ENCODE peak calls at places on chromosomes 5 and 9, in seven cellular contexts. P is body of pancreas; T is HTR-8/SVneo; K is effector memory CD8-positive, alpha-beta T cell; I is left lobe of liver; E is islet precursor cell; N is Peyer's patch. S is an unnamed sample.

GRCh38 chr9:109371374-109371773 is 50.5 kb upstream of the EPB41L4B start:
- DNase-seq in P (no peak), E (no peak), K (no peak), I (no peak), T (no peak), N (no peak), S (no peak)

GRCh38 chr9:18849186-18849724 is 183.8 kb downstream of the SAXO1 start:
- DNase-seq in I (no peak), K (no peak), P (no peak), T (no peak), E (no peak), N (no peak), S (no peak)

GRCh38 chr5:76074487-76074886 is 8.7 kb upstream of the SV2C start:
- DNase-seq in P (no peak), I (no peak), K (peak), N (no peak), E (peak), T (no peak), S (peak)

GRCh38 chr9:18353473-18353872 is 120.5 kb upstream of the ADAMTSL1 start:
- DNase-seq in N (no peak), K (no peak), P (no peak), T (no peak), E (no peak), I (no peak), S (no peak)

GRCh38 chr5:28737682-28738081 is 1699.3 kb upstream of the CDH9 start:
- DNase-seq in T (no peak), K (no peak), I (no peak), P (no peak), E (no peak), N (no peak), S (no peak)

GRCh38 chr9:97755618-97756267 is 58.6 kb upstream of the XPA start:
- DNase-seq in I (peak), E (no peak), N (no peak), P (no peak), T (no peak), K (no peak), S (no peak)

GRCh38 chr5:113474100-113474700 is 14.1 kb downstream of the MCC start:
- DNase-seq in P (no peak), I (no peak), N (no peak), K (no peak), E (peak), T (no peak), S (no peak)

GRCh38 chr5:138610468-138611294 is 35.5 kb upstream of the HSPA9 start:
- DNase-seq in E (no peak), N (no peak), I (no peak), K (no peak), P (no peak), T (no peak), S (no peak)

GRCh38 chr5:78515665-78516064 is 132.9 kb downstream of the LHFPL2 start:
- DNase-seq in I (no peak), E (peak), N (no peak), K (no peak), P (no peak), T (no peak), S (no peak)

GRCh38 chr9:132241840-132242620 is 80.2 kb downstream of the NTNG2 start:
- DNase-seq in P (no peak), E (no peak), T (no peak), K (no peak), N (peak), I (no peak), S (no peak)

GRCh38 chr5:171418982-171419662 is at the start of gene FGF18:
- DNase-seq in N (peak), P (no peak), T (peak), E (peak), K (peak), I (peak), S (no peak)

GRCh38 chr5:1763548-1763911 is 36.1 kb downstream of the MRPL36 start:
- DNase-seq in P (peak), I (peak), E (peak), T (peak), N (peak), K (peak), S (no peak)

GRCh38 chr9:137269231-137269772 is 8.2 kb upstream of the TOR4A start:
- DNase-seq in P (peak), N (peak), K (no peak), T (no peak), I (peak), E (no peak), S (no peak)

GRCh38 chr9:37650299-37650872 is 368 bp upstream of the FRMPD1 start:
- DNase-seq in E (peak), I (no peak), K (no peak), P (peak), T (no peak), N (no peak), S (no peak)

GRCh38 chr5:110288766-110289165 is 437.7 kb downstream of the TMEM232 start:
- DNase-seq in T (no peak), K (no peak), I (no peak), N (no peak), E (no peak), P (no peak), S (no peak)

GRCh38 chr5:144335561-144335960 is 164.9 kb downstream of the KCTD16 start:
- DNase-seq in N (no peak), K (no peak), E (no peak), T (no peak), P (peak), I (no peak), S (no peak)

GRCh38 chr9:132169672-132170392 is 8.0 kb downstream of the NTNG2 start:
- DNase-seq in K (peak), P (peak), E (peak), T (peak), I (no peak), N (peak), S (peak)

GRCh38 chr5:815449-815848 is 30.9 kb upstream of the ZDHHC11B start:
- DNase-seq in K (no peak), N (no peak), P (no peak), E (no peak), T (no peak), I (no peak), S (no peak)

GRCh38 chr5:82707741-82708140 is 369.5 kb downstream of the TMEM167A start:
- DNase-seq in K (no peak), I (no peak), E (no peak), P (no peak), T (no peak), N (no peak), S (no peak)

GRCh38 chr5:112637343-112637742 is 100.3 kb upstream of the APC start:
- DNase-seq in E (no peak), N (no peak), I (no peak), P (no peak), K (no peak), T (no peak), S (no peak)

GRCh38 chr9:20781086-20781485 is 97.0 kb downstream of the FOCAD start:
- DNase-seq in I (no peak), N (no peak), K (no peak), P (no peak), T (no peak), E (no peak), S (no peak)